ENCODE peak calls at places on chromosomes 4 and X, in eight cellular contexts. Y, R, Z, M, V, A, S and E are unnamed samples.

GRCh38 chr4:18566970-18567799 is 545.6 kb upstream of the LCORL start:
- DNase-seq in Y (no peak), R (no peak), Z (no peak), M (peak), V (peak), A (no peak), S (no peak), E (no peak)

GRCh38 chrX:84339507-84340364 is 151.7 kb upstream of the RPS6KA6 start:
- DNase-seq in Y (peak), R (no peak), Z (no peak), M (peak), V (no peak), A (peak), S (no peak), E (no peak)

GRCh38 chr4:77155631-77156345 is 1.2 kb upstream of the CCNG2 start:
- DNase-seq in Y (no peak), R (no peak), Z (no peak), M (no peak), V (no peak), A (no peak), S (no peak), E (no peak)

GRCh38 chrX:38799995-38800394 is 1.3 kb upstream of the MID1IP1 start:
- DNase-seq in Y (no peak), R (no peak), Z (no peak), M (peak), V (no peak), A (no peak), S (no peak), E (no peak)

GRCh38 chr4:23979534-23979933 is 89.7 kb upstream of the PPARGC1A start:
- DNase-seq in Y (no peak), R (no peak), Z (no peak), M (no peak), V (no peak), A (no peak), S (no peak), E (no peak)

GRCh38 chr4:27132497-27132896 is 271.9 kb downstream of the STIM2 start:
- DNase-seq in Y (no peak), R (no peak), Z (no peak), M (no peak), V (no peak), A (no peak), S (no peak), E (no peak)

GRCh38 chrX:13398073-13398823 is 78.4 kb upstream of the ATXN3L start:
- DNase-seq in Y (peak), R (peak), Z (peak), M (peak), V (peak), A (peak), S (no peak), E (peak)

GRCh38 chr4:47936336-47936735 is 22.0 kb upstream of the NFXL1 start:
- DNase-seq in Y (no peak), R (no peak), Z (no peak), M (no peak), V (no peak), A (no peak), S (no peak), E (no peak)

GRCh38 chr4:8039290-8039689 is 99.6 kb upstream of the AFAP1 start:
- DNase-seq in Y (no peak), R (no peak), Z (no peak), M (no peak), V (no peak), A (no peak), S (no peak), E (no peak)

GRCh38 chr4:186104114-186104894 is at the start of gene FAM149A:
- DNase-seq in Y (no peak), R (no peak), Z (peak), M (no peak), V (no peak), A (no peak), S (peak), E (no peak)

GRCh38 chrX:115234220-115234557 is 293 bp upstream of the LRCH2 start:
- DNase-seq in Y (no peak), R (no peak), Z (no peak), M (no peak), V (no peak), A (no peak), S (no peak), E (no peak)

GRCh38 chrX:132716006-132716405 is 227.2 kb upstream of the MBNL3 start:
- DNase-seq in Y (peak), R (no peak), Z (no peak), M (no peak), V (no peak), A (no peak), S (no peak), E (no peak)

GRCh38 chr4:167606551-167606950 is 372.3 kb upstream of the SPOCK3 start:
- DNase-seq in Y (no peak), R (no peak), Z (no peak), M (no peak), V (no peak), A (no peak), S (no peak), E (no peak)

GRCh38 chr4:8238515-8239053 is 31.0 kb upstream of the HTRA3 start:
- DNase-seq in Y (peak), R (no peak), Z (no peak), M (peak), V (no peak), A (no peak), S (no peak), E (no peak)

GRCh38 chr4:7785017-7785416 is 154.6 kb downstream of the AFAP1 start:
- DNase-seq in Y (no peak), R (peak), Z (no peak), M (no peak), V (peak), A (peak), S (no peak), E (no peak)

GRCh38 chr4:81218206-81218605 is 3.2 kb upstream of the PRKG2 start:
- DNase-seq in Y (no peak), R (no peak), Z (no peak), M (no peak), V (no peak), A (no peak), S (no peak), E (no peak)

GRCh38 chr4:153393397-153393796 is 48.9 kb downstream of the MND1 start:
- DNase-seq in Y (peak), R (peak), Z (peak), M (no peak), V (peak), A (peak), S (no peak), E (no peak)

GRCh38 chrX:49209434-49210251 is 9.7 kb upstream of the SYP start:
- DNase-seq in Y (no peak), R (no peak), Z (no peak), M (no peak), V (no peak), A (no peak), S (no peak), E (no peak)

GRCh38 chrX:46588263-46588662 is 14.7 kb downstream of the CHST7 start:
- DNase-seq in Y (peak), R (peak), Z (peak), M (no peak), V (peak), A (peak), S (peak), E (no peak)

GRCh38 chr4:127708985-127709384 is 21.2 kb upstream of the SLC25A31 start:
- DNase-seq in Y (peak), R (no peak), Z (no peak), M (peak), V (peak), A (peak), S (no peak), E (no peak)

GRCh38 chrX:49071877-49072711 is 1.7 kb downstream of the PRAF2 start:
- DNase-seq in Y (no peak), R (peak), Z (peak), M (no peak), V (peak), A (peak), S (no peak), E (peak)

GRCh38 chr4:19329631-19330030 is 922.1 kb upstream of the SLIT2 start:
- DNase-seq in Y (no peak), R (no peak), Z (no peak), M (no peak), V (no peak), A (peak), S (no peak), E (no peak)

GRCh38 chr4:126779446-126780166 is 853.2 kb upstream of the INTU start:
- DNase-seq in Y (no peak), R (no peak), Z (no peak), M (no peak), V (no peak), A (no peak), S (no peak), E (no peak)

GRCh38 chr4:170089274-170089742 is 448 bp downstream of the AADAT start:
- DNase-seq in Y (peak), R (no peak), Z (no peak), M (peak), V (peak), A (peak), S (no peak), E (no peak)
- H3K27ac ChIP-seq in Y (no peak), R (peak), Z (peak), M (peak), V (peak), A (peak), S (peak), E (peak)

GRCh38 chr4:56051049-56051709 is 102.4 kb downstream of the CEP135 start:
- DNase-seq in Y (no peak), R (no peak), Z (no peak), M (no peak), V (no peak), A (no peak), S (no peak), E (no peak)

GRCh38 chr4:56051710-56052075 is 102.9 kb downstream of the CEP135 start:
- DNase-seq in Y (no peak), R (no peak), Z (no peak), M (no peak), V (no peak), A (no peak), S (no peak), E (no peak)

GRCh38 chr4:56048621-56049427 is 100.1 kb downstream of the CEP135 start:
- DNase-seq in Y (peak), R (no peak), Z (peak), M (no peak), V (peak), A (peak), S (peak), E (no peak)

GRCh38 chr4:56050584-56050983 is 101.8 kb downstream of the CEP135 start:
- DNase-seq in Y (no peak), R (no peak), Z (no peak), M (no peak), V (no peak), A (no peak), S (no peak), E (no peak)

DNA sequence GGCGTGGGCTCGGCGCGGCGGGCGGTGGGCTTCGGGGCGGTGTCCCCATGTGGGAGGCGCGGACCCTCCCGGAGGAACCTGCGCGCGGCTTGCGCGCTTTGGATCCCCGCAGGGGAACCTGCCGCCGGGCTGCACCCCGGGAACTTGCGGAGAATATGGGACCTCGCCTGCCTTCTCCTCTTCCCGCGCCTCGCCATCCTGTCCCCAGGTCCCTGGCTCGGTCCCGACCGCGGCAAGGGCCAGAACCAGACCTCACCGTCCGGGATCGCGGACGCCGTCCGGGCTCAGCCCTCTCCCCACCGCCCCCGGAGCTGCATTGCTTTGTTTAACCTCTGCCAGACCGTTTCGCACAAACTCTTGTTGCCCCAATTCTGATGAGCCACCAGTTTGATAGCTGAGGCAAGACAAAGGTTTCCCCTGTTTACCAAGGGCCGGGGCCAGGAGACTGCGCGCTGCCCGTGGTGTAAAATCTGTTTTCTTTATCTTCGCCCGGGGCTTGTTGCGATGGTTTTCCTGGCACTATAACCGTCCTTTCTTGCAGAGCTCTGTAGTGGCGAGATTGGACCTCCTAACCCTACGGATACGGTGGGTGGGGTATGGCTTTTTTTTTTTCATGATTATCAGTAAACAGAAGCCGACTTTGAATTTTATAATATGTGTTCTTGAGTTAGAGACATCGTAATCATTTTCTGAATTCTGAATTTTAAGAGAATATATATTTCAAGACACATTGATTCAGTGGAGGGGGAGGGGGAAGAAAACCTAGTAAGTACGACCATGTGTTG is 100.9 kb downstream of the CEP135 start:
- DNase-seq in Y (peak), R (no peak), Z (no peak), M (no peak), V (peak), A (no peak), S (no peak), E (no peak)
- H3K27ac ChIP-seq in Y (no peak), R (peak), Z (peak), M (peak), V (no peak), A (no peak), S (peak), E (peak)

GRCh38 chrX:15988661-15989603 is 134.3 kb upstream of the AP1S2 start:
- DNase-seq in Y (peak), R (no peak), Z (no peak), M (no peak), V (peak), A (peak), S (no peak), E (no peak)

GRCh38 chrX:15985937-15986336 is 131.3 kb upstream of the AP1S2 start:
- DNase-seq in Y (peak), R (no peak), Z (no peak), M (no peak), V (no peak), A (no peak), S (no peak), E (no peak)

DNA sequence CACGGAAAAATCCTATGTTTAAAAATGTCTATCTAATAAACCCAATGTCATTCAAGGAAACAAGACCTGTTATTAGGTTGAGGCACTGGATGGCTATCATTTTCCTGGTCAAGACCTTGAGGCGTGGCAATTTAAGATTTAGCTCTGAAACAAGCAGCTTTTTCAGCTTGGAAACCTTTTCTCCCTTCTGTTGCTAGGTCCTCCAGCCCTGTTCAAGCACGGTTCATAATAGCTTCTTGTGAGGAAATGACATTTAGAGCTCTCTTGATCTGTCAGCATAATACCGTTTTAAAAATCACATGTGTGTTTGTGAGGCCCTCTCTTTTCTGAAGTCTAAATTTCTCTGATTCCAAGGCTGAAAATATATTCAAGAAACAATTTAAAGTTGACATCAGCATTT is 133.6 kb upstream of the GRPR start:
- DNase-seq in Y (no peak), R (no peak), Z (no peak), M (no peak), V (no peak), A (no peak), S (no peak), E (no peak)
- H3K27ac ChIP-seq in Y (peak), R (peak), Z (no peak), M (no peak), V (no peak), A (peak), S (no peak), E (no peak)

GRCh38 chr4:74096265-74096980 is 2.6 kb downstream of the CXCL2 start:
- DNase-seq in Y (no peak), R (no peak), Z (no peak), M (no peak), V (peak), A (no peak), S (no peak), E (no peak)

GRCh38 chr4:74098628-74098995 is 383 bp downstream of the CXCL2 start:
- DNase-seq in Y (no peak), R (peak), Z (peak), M (no peak), V (no peak), A (no peak), S (no peak), E (no peak)

GRCh38 chr4:74097631-74098550 is 1.1 kb downstream of the CXCL2 start:
- DNase-seq in Y (peak), R (no peak), Z (no peak), M (no peak), V (no peak), A (no peak), S (no peak), E (no peak)

GRCh38 chr4:74095886-74096264 is 3.1 kb downstream of the CXCL2 start:
- DNase-seq in Y (no peak), R (no peak), Z (no peak), M (no peak), V (no peak), A (no peak), S (no peak), E (no peak)

GRCh38 chr4:74097161-74097560 is 1.8 kb downstream of the CXCL2 start:
- DNase-seq in Y (no peak), R (no peak), Z (no peak), M (no peak), V (no peak), A (no peak), S (no peak), E (no peak)
- H3K27ac ChIP-seq in Y (no peak), R (no peak), Z (no peak), M (no peak), V (no peak), A (no peak), S (no peak), E (no peak)

DNA sequence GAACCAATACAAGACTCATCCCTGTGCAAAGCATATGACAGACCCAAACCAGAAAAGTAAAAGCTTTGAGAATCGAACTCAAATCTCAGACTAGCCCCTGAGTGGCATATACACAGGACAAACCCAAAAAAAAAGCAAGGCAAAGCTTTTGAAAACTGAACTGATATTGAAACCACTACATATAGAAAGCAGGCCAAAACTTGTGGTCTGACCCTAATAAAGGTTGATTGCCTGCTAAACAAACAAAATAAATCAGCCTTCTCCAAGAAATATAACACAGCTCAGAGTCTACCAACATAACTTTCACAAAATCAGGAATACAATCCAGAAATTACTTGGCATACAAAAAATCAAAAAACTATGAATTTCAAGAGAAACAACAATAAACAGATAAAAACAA is 40.3 kb downstream of the LRBA start:
- DNase-seq in Y (no peak), R (no peak), Z (no peak), M (no peak), V (no peak), A (no peak), S (no peak), E (no peak)
- H3K27ac ChIP-seq in Y (no peak), R (no peak), Z (no peak), M (peak), V (no peak), A (no peak), S (no peak), E (no peak)

GRCh38 chr4:140083320-140083719 is 70.7 kb downstream of the MAML3 start:
- DNase-seq in Y (no peak), R (no peak), Z (no peak), M (no peak), V (no peak), A (no peak), S (no peak), E (no peak)

GRCh38 chr4:140085062-140085622 is 68.8 kb downstream of the MAML3 start:
- DNase-seq in Y (peak), R (no peak), Z (no peak), M (no peak), V (no peak), A (peak), S (no peak), E (no peak)

GRCh38 chr4:140085924-140086323 is 68.1 kb downstream of the MAML3 start:
- DNase-seq in Y (no peak), R (no peak), Z (no peak), M (no peak), V (no peak), A (no peak), S (no peak), E (no peak)

GRCh38 chr4:140082399-140082758 is 71.6 kb downstream of the MAML3 start:
- DNase-seq in Y (no peak), R (no peak), Z (no peak), M (no peak), V (no peak), A (no peak), S (no peak), E (no peak)

GRCh38 chr4:140084426-140084825 is 69.6 kb downstream of the MAML3 start:
- DNase-seq in Y (no peak), R (no peak), Z (no peak), M (no peak), V (no peak), A (no peak), S (no peak), E (no peak)
- H3K27ac ChIP-seq in Y (peak), R (peak), Z (peak), M (no peak), V (peak), A (peak), S (no peak), E (peak)

GRCh38 chrX:26253526-26253925 is 37.6 kb downstream of the MAGEB5 start:
- DNase-seq in Y (no peak), R (no peak), Z (no peak), M (no peak), V (no peak), A (no peak), S (no peak), E (no peak)
- H3K27ac ChIP-seq in Y (no peak), R (no peak), Z (no peak), M (no peak), V (no peak), A (no peak), S (no peak), E (no peak)